ENCODE peak calls at places on chromosomes 2 and 18, in five cellular contexts. L is HTR-8/SVneo; V is NCI-H1694; F is CD8-positive, alpha-beta T cell; K is stimulated activated naive B cell treated with anti-CD40 and anti-IgM and Interleukin-4, amounts not matched to agents 10 μg/mL and 1 μg/mL and 100 μg/mL, for 72 hours. H is an unnamed sample.

GRCh38 chr2:171923206-171923605 is 945 bp downstream of the HAT1 start:
- DNase-seq in L (no peak), F (no peak), V (peak), K (no peak), H (peak)

GRCh38 chr2:192499476-192499875 is 304.7 kb upstream of the TMEFF2 start:
- DNase-seq in V (no peak), K (no peak), L (peak), F (no peak), H (no peak)

GRCh38 chr2:48045613-48046012 is 139.3 kb upstream of the FBXO11 start:
- DNase-seq in L (no peak), V (no peak), F (no peak), K (peak), H (no peak)

GRCh38 chr2:51795248-51795888 is 763.4 kb upstream of the NRXN1 start:
- DNase-seq in F (no peak), V (no peak), K (no peak), L (no peak), H (peak)

GRCh38 chr2:210792000-210792399 is 235.6 kb downstream of the CPS1 start:
- DNase-seq in K (no peak), V (peak), L (no peak), F (no peak), H (no peak)

GRCh38 chr2:68722712-68723111 is 11.9 kb upstream of the ARHGAP25 start:
- DNase-seq in K (no peak), F (no peak), V (no peak), L (no peak), H (no peak)

GRCh38 chr18:58097127-58097906 is 53.3 kb downstream of the NEDD4L start:
- DNase-seq in F (no peak), K (no peak), L (no peak), V (no peak), H (no peak)

GRCh38 chr2:1974391-1974790 is 230.1 kb upstream of the PXDN start:
- DNase-seq in F (no peak), K (no peak), V (no peak), L (no peak), H (no peak)

GRCh38 chr2:147430408-147430807 is 414.4 kb upstream of the ACVR2A start:
- DNase-seq in K (no peak), L (no peak), F (no peak), V (no peak), H (no peak)